ENCODE peak calls at places on chromosomes 2 and 18, in ten cellular contexts. B is lower lobe of right lung; A is psoas muscle; N is CD8-positive, alpha-beta T cell; M is endodermal cell; E is CD4-positive, CD25-positive, alpha-beta regulatory T cell; Q is CD4-positive, alpha-beta T cell; V is mucosa of descending colon; F is thoracic aorta; T is neural progenitor cell. G is an unnamed sample.
A peak's percentile ranks its signal among the peaks of the same experiment; 100 is the strongest.

GRCh38 chr2:9807056-9807455 is 36.2 kb upstream of the TAF1B start:
- DNase-seq in A (no peak), Q (no peak), N (no peak), M (peak; percentile 35), V (no peak), F (no peak), E (no peak), B (no peak), T (no peak), G (no peak)

GRCh38 chr2:214401580-214401979 is 9.3 kb upstream of the VWC2L start:
- DNase-seq in N (no peak), M (no peak), E (no peak), F (no peak), Q (no peak), V (no peak), A (no peak), B (no peak), T (no peak), G (no peak)

GRCh38 chr18:27787543-27787942 is 389.4 kb downstream of the CDH2 start:
- DNase-seq in T (no peak), V (no peak), E (no peak), Q (no peak), N (no peak), A (no peak), M (no peak), F (no peak), B (no peak), G (no peak)

GRCh38 chr2:128591841-128592822 is 273.5 kb upstream of the HS6ST1 start:
- DNase-seq in T (no peak), B (no peak), V (no peak), A (no peak), F (no peak), M (no peak), E (no peak), N (no peak), Q (no peak), G (no peak)

GRCh38 chr2:71748227-71748626 is 294.9 kb downstream of the DYSF start:
- DNase-seq in V (no peak), A (peak; percentile 65), M (no peak), F (no peak), E (no peak), B (no peak), T (no peak), Q (no peak), N (no peak), G (peak; percentile 66)

GRCh38 chr2:109318949-109319342 is 189.9 kb downstream of the SH3RF3 start:
- DNase-seq in F (no peak), B (no peak), E (no peak), V (no peak), T (no peak), M (no peak), Q (no peak), N (no peak), A (no peak), G (no peak)

GRCh38 chr2:202278036-202278760 is 12.6 kb downstream of the NOP58 start:
- DNase-seq in Q (no peak), M (peak; percentile 53), F (no peak), B (no peak), E (no peak), V (no peak), T (no peak), A (no peak), N (no peak), G (no peak)

GRCh38 chr2:191758420-191759199 is 80.7 kb downstream of the NABP1 start:
- DNase-seq in V (peak; percentile 37), N (peak; percentile 28), A (peak; percentile 17), E (peak; percentile 44), B (peak; percentile 60), T (peak; percentile 56), M (peak; percentile 89), Q (peak; percentile 31), F (no peak), G (no peak)

DNA sequence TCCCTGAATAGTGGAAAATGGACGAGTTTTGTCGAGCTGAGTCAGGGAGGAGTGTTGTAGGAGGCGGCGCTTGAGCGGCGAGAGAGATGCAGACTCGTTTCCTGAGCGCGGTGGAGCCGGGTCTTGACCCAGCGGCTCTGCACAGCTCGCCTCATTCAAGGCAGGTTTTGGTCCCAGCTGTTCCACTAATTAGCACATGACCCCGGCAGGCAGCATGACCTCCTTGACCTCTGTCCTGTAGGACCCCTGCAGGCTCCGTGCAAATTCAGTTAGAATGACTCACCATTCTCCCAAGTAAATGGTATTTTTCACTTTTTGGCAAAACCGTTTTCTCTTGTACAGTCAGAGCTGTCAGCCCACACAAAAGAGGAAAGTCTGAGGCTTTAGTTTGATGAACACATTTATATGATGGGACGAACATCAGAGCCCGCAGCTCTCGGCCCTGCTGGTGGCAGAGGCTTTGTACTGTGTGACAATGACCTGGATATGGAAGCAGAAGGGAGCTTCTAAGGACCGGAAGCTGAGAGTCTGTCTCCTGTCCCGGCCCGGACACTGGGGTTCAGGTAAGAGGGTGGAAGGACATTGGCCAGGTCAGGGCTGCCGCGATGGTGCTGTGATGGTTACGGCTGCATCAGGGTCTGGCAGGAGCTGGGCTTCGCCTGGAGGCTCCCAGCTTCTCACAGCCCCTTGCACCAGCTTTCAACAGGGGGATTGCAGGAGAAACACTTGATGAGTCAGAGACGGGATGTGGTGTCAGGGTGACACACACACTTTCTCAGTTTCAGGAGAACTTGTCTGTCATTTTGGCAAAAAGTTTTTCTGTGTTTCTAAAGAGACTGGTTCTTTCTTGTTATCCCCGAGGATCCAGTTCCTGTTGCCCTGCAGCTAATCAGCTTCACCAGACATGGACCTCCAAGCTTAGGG is 29.9 kb upstream of the ALKAL2 start:
- DNase-seq in Q (no peak), T (peak; percentile 67), V (no peak), A (no peak), B (no peak), E (no peak), N (no peak), F (no peak), M (peak; percentile 71), G (no peak)
- H3K9me3 ChIP-seq in Q (no peaks in the 10 kb centered on the region), T (no peaks in the 10 kb centered on the region), V (no peaks in the 10 kb centered on the region), A (no peaks in the 10 kb centered on the region), B (no peaks in the 10 kb centered on the region), E (no peaks in the 10 kb centered on the region), N (no peaks in the 10 kb centered on the region), F (no peaks in the 10 kb centered on the region), M (no peaks in the 10 kb centered on the region), G (no peaks in the 10 kb centered on the region)

DNA sequence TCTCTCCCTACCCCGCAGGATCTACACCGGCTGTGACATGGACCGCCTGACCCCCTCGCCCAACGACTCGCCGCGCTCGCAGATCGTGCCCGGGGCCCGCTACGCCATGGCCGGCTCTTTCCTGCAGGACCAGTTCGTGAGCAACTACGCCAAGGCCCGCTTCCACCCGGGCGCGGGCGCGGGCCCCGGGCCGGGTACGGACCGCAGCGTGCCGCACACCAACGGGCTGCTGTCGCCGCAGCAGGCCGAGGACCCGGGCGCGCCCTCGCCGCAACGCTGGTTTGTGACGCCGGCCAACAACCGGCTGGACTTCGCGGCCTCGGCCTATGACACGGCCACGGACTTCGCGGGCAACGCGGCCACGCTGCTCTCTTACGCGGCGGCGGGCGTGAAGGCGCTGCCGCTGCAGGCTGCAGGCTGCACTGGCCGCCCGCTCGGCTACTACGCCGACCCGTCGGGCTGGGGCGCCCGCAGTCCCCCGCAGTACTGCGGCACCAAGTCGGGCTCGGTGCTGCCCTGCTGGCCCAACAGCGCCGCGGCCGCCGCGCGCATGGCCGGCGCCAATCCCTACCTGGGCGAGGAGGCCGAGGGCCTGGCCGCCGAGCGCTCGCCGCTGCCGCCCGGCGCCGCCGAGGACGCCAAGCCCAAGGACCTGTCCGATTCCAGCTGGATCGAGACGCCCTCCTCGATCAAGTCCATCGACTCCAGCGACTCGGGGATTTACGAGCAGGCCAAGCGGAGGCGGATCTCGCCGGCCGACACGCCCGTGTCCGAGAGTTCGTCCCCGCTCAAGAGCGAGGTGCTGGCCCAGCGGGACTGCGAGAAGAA is 7.5 kb downstream of the TBR1 start:
- DNase-seq in E (no peak), A (no peak), B (no peak), V (peak; percentile 52), F (no peak), N (no peak), T (peak; percentile 75), Q (no peak), M (peak; percentile 87), G (no peak)
- H3K9me3 ChIP-seq in E (peaks cover 9% of the 10 kb centered on the region), A (no peaks in the 10 kb centered on the region), B (no peaks in the 10 kb centered on the region), V (no peaks in the 10 kb centered on the region), F (no peaks in the 10 kb centered on the region), N (no peaks in the 10 kb centered on the region), T (no peaks in the 10 kb centered on the region), Q (peaks cover 10% of the 10 kb centered on the region), M (peaks cover 4% of the 10 kb centered on the region), G (no peaks in the 10 kb centered on the region)

GRCh38 chr2:160085662-160086061 is 23.2 kb upstream of the PLA2R1 start:
- DNase-seq in T (no peak), F (no peak), Q (no peak), A (no peak), B (no peak), N (no peak), V (no peak), E (no peak), M (no peak), G (no peak)

GRCh38 chr2:160096414-160096813 is 34.0 kb upstream of the PLA2R1 start:
- DNase-seq in M (no peak), F (no peak), V (no peak), E (no peak), Q (no peak), B (no peak), T (no peak), N (no peak), A (no peak), G (no peak)

GRCh38 chr2:160087854-160088745 is 25.7 kb upstream of the PLA2R1 start:
- DNase-seq in M (no peak), V (no peak), F (no peak), N (no peak), B (no peak), E (no peak), T (peak; percentile 20), A (no peak), Q (no peak), G (no peak)

GRCh38 chr2:160092445-160092844 is 30.0 kb upstream of the PLA2R1 start:
- DNase-seq in Q (no peak), A (no peak), V (no peak), B (no peak), E (no peak), M (no peak), N (no peak), T (no peak), F (no peak), G (no peak)

GRCh38 chr2:160091381-160091780 is 29.0 kb upstream of the PLA2R1 start:
- DNase-seq in B (no peak), Q (no peak), F (no peak), E (no peak), M (no peak), T (no peak), N (no peak), A (no peak), V (no peak), G (no peak)
- H3K9me3 ChIP-seq in B (peaks cover 36% of the 10 kb centered on the region), Q (peaks cover 31% of the 10 kb centered on the region), F (peaks cover 50% of the 10 kb centered on the region), E (peaks cover 36% of the 10 kb centered on the region), M (peaks cover 60% of the 10 kb centered on the region), T (peaks cover 10% of the 10 kb centered on the region), N (peaks cover 18% of the 10 kb centered on the region), A (peaks cover 44% of the 10 kb centered on the region), V (peaks cover 62% of the 10 kb centered on the region), G (peaks cover 73% of the 10 kb centered on the region)

GRCh38 chr18:52869942-52870907 is 530.2 kb downstream of the DCC start:
- DNase-seq in E (no peak), V (no peak), A (no peak), F (no peak), N (no peak), Q (no peak), B (no peak), T (peak; percentile 54), M (peak; percentile 78), G (no peak)

GRCh38 chr18:52874774-52875173 is 534.8 kb downstream of the DCC start:
- DNase-seq in M (no peak), T (no peak), B (no peak), F (no peak), A (no peak), E (no peak), N (no peak), V (no peak), Q (no peak), G (no peak)

GRCh38 chr18:52875711-52876110 is 535.7 kb downstream of the DCC start:
- DNase-seq in V (no peak), A (no peak), E (no peak), M (no peak), Q (no peak), F (no peak), T (no peak), N (no peak), B (no peak), G (no peak)
- H3K9me3 ChIP-seq in V (no peaks in the 10 kb centered on the region), A (no peaks in the 10 kb centered on the region), E (no peaks in the 10 kb centered on the region), M (no peaks in the 10 kb centered on the region), Q (no peaks in the 10 kb centered on the region), F (no peaks in the 10 kb centered on the region), T (no peaks in the 10 kb centered on the region), N (no peaks in the 10 kb centered on the region), B (peaks cover 8% of the 10 kb centered on the region), G (peaks cover 8% of the 10 kb centered on the region)

G was measured in left ventricle myocardium inferior.